ENCODE peak calls at places on chromosomes 7 and 10, in seven cellular contexts. One of them, this sample, is unnamed.

GRCh38 chr7:14821757-14822480 is 80.6 kb downstream of the DGKB start:
- DNase-seq in left ventricle myocardium inferior: no peak
- DNase-seq in GM23338: no peak
- DNase-seq in CD4-positive, CD25-positive, alpha-beta regulatory T cell: no peak
- DNase-seq in left cardiac atrium: no peak
- DNase-seq in PC-3: peak
- DNase-seq in heart right ventricle: no peak
- DNase-seq in this sample: no peak

GRCh38 chr10:117221156-117221711 is 19.7 kb upstream of the SLC18A2 start:
- DNase-seq in left cardiac atrium: no peak
- DNase-seq in heart right ventricle: no peak
- DNase-seq in GM23338: peak
- DNase-seq in PC-3: peak
- DNase-seq in left ventricle myocardium inferior: no peak
- DNase-seq in CD4-positive, CD25-positive, alpha-beta regulatory T cell: no peak
- DNase-seq in this sample: no peak

GRCh38 chr10:62037890-62038608 is 136.6 kb downstream of the ARID5B start:
- DNase-seq in left ventricle myocardium inferior: no peak
- DNase-seq in GM23338: no peak
- DNase-seq in PC-3: peak
- DNase-seq in heart right ventricle: no peak
- DNase-seq in CD4-positive, CD25-positive, alpha-beta regulatory T cell: peak
- DNase-seq in left cardiac atrium: no peak
- DNase-seq in this sample: no peak

GRCh38 chr10:28981007-28981406 is 303.7 kb downstream of the BAMBI start:
- DNase-seq in left cardiac atrium: no peak
- DNase-seq in heart right ventricle: no peak
- DNase-seq in PC-3: no peak
- DNase-seq in CD4-positive, CD25-positive, alpha-beta regulatory T cell: no peak
- DNase-seq in GM23338: no peak
- DNase-seq in left ventricle myocardium inferior: no peak
- DNase-seq in this sample: no peak

GRCh38 chr10:72133517-72133916 is 45.2 kb upstream of the SPOCK2 start:
- DNase-seq in left cardiac atrium: no peak
- DNase-seq in GM23338: no peak
- DNase-seq in CD4-positive, CD25-positive, alpha-beta regulatory T cell: no peak
- DNase-seq in left ventricle myocardium inferior: no peak
- DNase-seq in heart right ventricle: no peak
- DNase-seq in PC-3: peak
- DNase-seq in this sample: no peak

GRCh38 chr10:3395487-3395886 is 222.9 kb upstream of the PITRM1 start:
- DNase-seq in CD4-positive, CD25-positive, alpha-beta regulatory T cell: no peak
- DNase-seq in left cardiac atrium: no peak
- DNase-seq in left ventricle myocardium inferior: no peak
- DNase-seq in GM23338: no peak
- DNase-seq in PC-3: peak
- DNase-seq in heart right ventricle: no peak
- DNase-seq in this sample: no peak

GRCh38 chr7:138125119-138125518 is 48.9 kb downstream of the AKR1D1 start:
- DNase-seq in CD4-positive, CD25-positive, alpha-beta regulatory T cell: no peak
- DNase-seq in GM23338: no peak
- DNase-seq in PC-3: peak
- DNase-seq in heart right ventricle: no peak
- DNase-seq in left cardiac atrium: no peak
- DNase-seq in left ventricle myocardium inferior: no peak
- DNase-seq in this sample: no peak

GRCh38 chr10:48603421-48604038 is 1.3 kb downstream of the ARHGAP22 start:
- DNase-seq in heart right ventricle: no peak
- DNase-seq in left cardiac atrium: no peak
- DNase-seq in PC-3: peak
- DNase-seq in GM23338: no peak
- DNase-seq in left ventricle myocardium inferior: no peak
- DNase-seq in CD4-positive, CD25-positive, alpha-beta regulatory T cell: no peak
- DNase-seq in this sample: no peak

GRCh38 chr7:36575832-36576231 is 148.5 kb downstream of the AOAH start:
- DNase-seq in left ventricle myocardium inferior: no peak
- DNase-seq in CD4-positive, CD25-positive, alpha-beta regulatory T cell: no peak
- DNase-seq in PC-3: no peak
- DNase-seq in heart right ventricle: no peak
- DNase-seq in left cardiac atrium: no peak
- DNase-seq in GM23338: no peak
- DNase-seq in this sample: no peak

GRCh38 chr7:91656486-91657237 is 223.8 kb downstream of the MTERF1 start:
- DNase-seq in GM23338: no peak
- DNase-seq in left ventricle myocardium inferior: no peak
- DNase-seq in left cardiac atrium: peak
- DNase-seq in heart right ventricle: no peak
- DNase-seq in CD4-positive, CD25-positive, alpha-beta regulatory T cell: no peak
- DNase-seq in PC-3: no peak
- DNase-seq in this sample: no peak

GRCh38 chr10:98407017-98407743 is 7.8 kb downstream of the PYROXD2 start:
- DNase-seq in GM23338: no peak
- DNase-seq in heart right ventricle: no peak
- DNase-seq in PC-3: no peak
- DNase-seq in CD4-positive, CD25-positive, alpha-beta regulatory T cell: no peak
- DNase-seq in left ventricle myocardium inferior: no peak
- DNase-seq in left cardiac atrium: no peak
- DNase-seq in this sample: no peak

GRCh38 chr10:106506509-106507265 is 657.8 kb downstream of the SORCS1 start:
- DNase-seq in left ventricle myocardium inferior: no peak
- DNase-seq in PC-3: peak
- DNase-seq in GM23338: no peak
- DNase-seq in left cardiac atrium: no peak
- DNase-seq in heart right ventricle: no peak
- DNase-seq in CD4-positive, CD25-positive, alpha-beta regulatory T cell: no peak
- DNase-seq in this sample: no peak

GRCh38 chr7:4711634-4712033 is 29.5 kb downstream of the FOXK1 start:
- DNase-seq in PC-3: no peak
- DNase-seq in heart right ventricle: no peak
- DNase-seq in left cardiac atrium: no peak
- DNase-seq in left ventricle myocardium inferior: no peak
- DNase-seq in GM23338: no peak
- DNase-seq in CD4-positive, CD25-positive, alpha-beta regulatory T cell: no peak
- DNase-seq in this sample: no peak

GRCh38 chr10:61778137-61778536 is 115.4 kb downstream of the CABCOCO1 start:
- DNase-seq in CD4-positive, CD25-positive, alpha-beta regulatory T cell: no peak
- DNase-seq in PC-3: no peak
- DNase-seq in heart right ventricle: no peak
- DNase-seq in left ventricle myocardium inferior: no peak
- DNase-seq in GM23338: no peak
- DNase-seq in left cardiac atrium: no peak
- DNase-seq in this sample: no peak

GRCh38 chr10:4351723-4352565 is 474.1 kb upstream of the AKR1E2 start:
- DNase-seq in CD4-positive, CD25-positive, alpha-beta regulatory T cell: no peak
- DNase-seq in heart right ventricle: no peak
- DNase-seq in left ventricle myocardium inferior: no peak
- DNase-seq in GM23338: no peak
- DNase-seq in PC-3: no peak
- DNase-seq in left cardiac atrium: no peak
- DNase-seq in this sample: no peak

GRCh38 chr7:91373401-91373800 is 109.2 kb downstream of the FZD1 start:
- DNase-seq in GM23338: no peak
- DNase-seq in PC-3: no peak
- DNase-seq in left ventricle myocardium inferior: no peak
- DNase-seq in CD4-positive, CD25-positive, alpha-beta regulatory T cell: no peak
- DNase-seq in left cardiac atrium: no peak
- DNase-seq in heart right ventricle: no peak
- DNase-seq in this sample: no peak

GRCh38 chr10:23172846-23173548 is 19.1 kb upstream of the PTF1A start:
- DNase-seq in left cardiac atrium: no peak
- DNase-seq in left ventricle myocardium inferior: no peak
- DNase-seq in GM23338: peak
- DNase-seq in heart right ventricle: no peak
- DNase-seq in CD4-positive, CD25-positive, alpha-beta regulatory T cell: no peak
- DNase-seq in PC-3: no peak
- DNase-seq in this sample: no peak

GRCh38 chr10:83816942-83817341 is 322.4 kb upstream of the GHITM start:
- DNase-seq in PC-3: no peak
- DNase-seq in CD4-positive, CD25-positive, alpha-beta regulatory T cell: no peak
- DNase-seq in GM23338: no peak
- DNase-seq in heart right ventricle: no peak
- DNase-seq in left cardiac atrium: no peak
- DNase-seq in left ventricle myocardium inferior: no peak
- DNase-seq in this sample: no peak

This sample was measured in central memory CD8-positive, alpha-beta T cell.